ENCODE peak calls at places on chromosomes 3 and 15, in seven cellular contexts. F is naive thymus-derived CD4-positive, alpha-beta T cell; Q is A549; D is CD4-positive, alpha-beta T cell; Y is OCI-LY7; T is heart right ventricle; L is right lobe of liver. G is an unnamed sample.

GRCh38 chr3:377158-377561 is 180.6 kb downstream of the CHL1 start:
- DNase-seq in L (no peak), T (no peak), Y (peak; percentile 61), D (no peak), Q (peak; percentile 50), F (no peak), G (no peak)

GRCh38 chr3:81998139-81998755 is 236.8 kb upstream of the GBE1 start:
- DNase-seq in T (peak; percentile 18), Y (no peak), D (no peak), Q (no peak), F (no peak), L (no peak), G (no peak)

GRCh38 chr3:149018247-149018646 is 26.9 kb downstream of the GYG1 start:
- DNase-seq in T (no peak), Y (no peak), Q (no peak), F (no peak), L (no peak), D (no peak), G (no peak)

GRCh38 chr3:147656023-147656422 is 246.9 kb downstream of the ZIC1 start:
- DNase-seq in T (no peak), L (no peak), F (no peak), Q (no peak), Y (no peak), D (no peak), G (no peak)

GRCh38 chr3:49279376-49279775 is 2.3 kb upstream of the C3orf62 start:
- DNase-seq in Q (no peak), D (no peak), L (no peak), F (no peak), Y (no peak), T (peak; percentile 23), G (no peak)

GRCh38 chr15:74543583-74543982 is 2.6 kb downstream of the ARID3B start:
- DNase-seq in D (no peak), T (no peak), Y (peak; percentile 37), Q (no peak), L (no peak), F (peak; percentile 41), G (no peak)

GRCh38 chr3:157423337-157423736 is 13.3 kb upstream of the PTX3 start:
- DNase-seq in L (no peak), Y (no peak), Q (no peak), T (no peak), D (no peak), F (no peak), G (no peak)

GRCh38 chr3:151425640-151426336 is 35.1 kb downstream of the IGSF10 start:
- DNase-seq in F (no peak), D (no peak), Y (no peak), Q (no peak), L (no peak), T (no peak), G (no peak)

GRCh38 chr15:94274745-94275144 is 43.4 kb downstream of the MCTP2 start:
- DNase-seq in T (no peak), L (no peak), D (no peak), Q (no peak), Y (no peak), F (no peak), G (no peak)

GRCh38 chr3:134252766-134253165 is 2.1 kb upstream of the RYK start:
- DNase-seq in T (no peak), F (no peak), Q (no peak), L (no peak), D (no peak), Y (no peak), G (no peak)

GRCh38 chr3:133883657-133884546 is 11.8 kb downstream of the RAB6B start:
- DNase-seq in Y (no peak), T (no peak), Q (no peak), L (no peak), D (no peak), F (no peak), G (no peak)

GRCh38 chr3:27985369-27986035 is 255.9 kb upstream of the CMC1 start:
- DNase-seq in L (no peak), Y (no peak), Q (no peak), T (no peak), F (no peak), D (no peak), G (no peak)
- H3K27ac ChIP-seq in L (no peak overlapping the region), Y (no peak overlapping the region), Q (no peak overlapping the region), T (no peak overlapping the region), F (no peak overlapping the region), D (no peak overlapping the region), G (no peak overlapping the region)

GRCh38 chr3:123385072-123385471 is 63.8 kb downstream of the ADCY5 start:
- DNase-seq in Y (no peak), L (no peak), T (peak; percentile 75), Q (peak; percentile 19), D (no peak), F (no peak), G (no peak)
- H3K27ac ChIP-seq in Y (no peak overlapping the region), L (no peak overlapping the region), T (peak overlapping the region; percentile 86), Q (no peak overlapping the region), D (no peak overlapping the region), F (no peak overlapping the region), G (peak overlapping the region; percentile 56)

GRCh38 chr3:12932754-12933153 is 91.4 kb upstream of the RPL32 start:
- DNase-seq in Q (no peak), D (no peak), T (no peak), F (no peak), L (no peak), Y (no peak), G (no peak)
- H3K27ac ChIP-seq in Q (no peak overlapping the region), D (no peak overlapping the region), T (peak overlapping the region; percentile 91), F (no peak overlapping the region), L (no peak overlapping the region), Y (no peak overlapping the region), G (peak overlapping the region; percentile 52)

GRCh38 chr3:47017504-47018268 is 38.2 kb downstream of the NBEAL2 start:
- DNase-seq in D (no peak), Y (no peak), T (no peak), L (no peak), Q (no peak), F (no peak), G (no peak)
- H3K27ac ChIP-seq in D (no peak overlapping the region), Y (peak overlapping the region; percentile 61), T (no peak overlapping the region), L (peak overlapping the region; percentile 33), Q (no peak overlapping the region), F (peak overlapping the region; percentile 18), G (no peak overlapping the region)

GRCh38 chr3:43317461-43318316 is 31.3 kb downstream of the SNRK start:
- DNase-seq in T (peak; percentile 38), D (no peak), L (no peak), Y (no peak), Q (no peak), F (no peak), G (no peak)
- H3K27ac ChIP-seq in T (peak overlapping the region; percentile 72), D (no peak overlapping the region), L (peak overlapping the region; percentile 65), Y (no peak overlapping the region), Q (no peak overlapping the region), F (peak overlapping the region; percentile 42), G (peak overlapping the region; percentile 65)

DNA sequence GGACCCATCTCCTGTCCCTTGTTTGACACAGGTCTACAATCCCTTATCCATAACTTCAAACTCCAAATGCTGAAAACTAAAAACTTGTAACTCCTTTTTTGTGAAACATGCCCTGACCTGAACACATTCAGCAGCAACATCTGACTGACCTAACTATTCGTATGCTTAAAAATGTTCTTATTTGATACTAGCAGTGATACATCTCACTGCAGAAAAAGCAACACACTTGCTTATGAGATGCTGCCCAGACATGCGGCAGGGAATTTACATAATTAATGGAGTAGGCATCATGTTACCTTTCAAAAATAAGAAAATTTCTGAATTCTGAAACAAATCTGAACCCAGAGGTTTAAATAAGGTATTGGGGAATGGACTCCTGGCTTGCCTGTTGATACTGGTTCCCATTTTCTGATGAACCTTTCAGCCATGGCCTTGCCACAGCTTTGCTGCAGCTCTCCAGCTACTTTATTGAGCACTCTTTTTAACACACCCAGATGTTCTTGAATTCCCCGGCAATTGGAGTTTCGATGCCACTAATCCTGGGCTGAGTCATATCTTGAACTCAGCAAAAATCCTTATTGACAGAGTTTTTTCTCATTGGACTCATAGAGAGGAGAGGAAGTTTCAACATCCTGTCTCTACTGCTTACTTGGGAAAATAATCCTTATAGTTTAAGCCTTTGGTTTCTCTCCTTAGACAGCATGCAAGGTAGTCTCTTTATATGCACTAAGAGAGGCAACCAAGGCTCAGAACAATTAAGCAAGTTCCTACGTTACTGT is 296.6 kb upstream of the LMCD1 start:
- DNase-seq in T (no peak), D (no peak), Q (no peak), F (no peak), L (no peak), Y (no peak), G (no peak)
- H3K27ac ChIP-seq in T (no peak overlapping the region), D (no peak overlapping the region), Q (no peak overlapping the region), F (no peak overlapping the region), L (no peak overlapping the region), Y (no peak overlapping the region), G (no peak overlapping the region)

GRCh38 chr15:85406916-85407315 is 26.5 kb downstream of the AKAP13 start:
- DNase-seq in D (no peak), T (no peak), Q (no peak), Y (no peak), F (no peak), L (no peak), G (no peak)

GRCh38 chr15:85405467-85405866 is 25.1 kb downstream of the AKAP13 start:
- DNase-seq in L (no peak), D (no peak), F (no peak), Q (no peak), Y (no peak), T (no peak), G (no peak)

GRCh38 chr15:85404922-85405293 is 24.5 kb downstream of the AKAP13 start:
- DNase-seq in Y (no peak), F (no peak), Q (no peak), T (no peak), D (no peak), L (no peak), G (no peak)

GRCh38 chr15:85407421-85408269 is 27.2 kb downstream of the AKAP13 start:
- DNase-seq in T (no peak), L (no peak), F (no peak), Q (peak; percentile 75), Y (no peak), D (peak; percentile 11), G (no peak)

GRCh38 chr15:85408270-85408746 is 27.9 kb downstream of the AKAP13 start:
- DNase-seq in D (no peak), Y (peak; percentile 55), T (no peak), F (no peak), Q (no peak), L (no peak), G (no peak)
- H3K27ac ChIP-seq in D (no peak overlapping the region), Y (peak overlapping the region; percentile 97), T (no peak overlapping the region), F (no peak overlapping the region), Q (peak overlapping the region; percentile 52), L (no peak overlapping the region), G (no peak overlapping the region)

G was measured in caudate nucleus.